ENCODE peak calls at places on chromosome 9, in ten cellular contexts. C is HepG2, H is keratinocyte, Y is H1, E is Karpas-422, U is IMR-90, M is fibroblast of lung, F is H9, K is endodermal cell, V is endothelial cell of umbilical vein. O is an unnamed sample. For H3K4me1, the result is how much of the 10 kb centered on the place peaks cover.

GRCh38 chr9:132069046-132069898 is 10.4 kb downstream of the MED27 start:
- DNase-seq in C (no peak), H (no peak), Y (no peak), E (no peak), U (peak), M (peak), F (no peak), K (no peak), V (no peak), O (peak)

GRCh38 chr9:101269596-101270324 is 115.0 kb downstream of the BAAT start:
- DNase-seq in C (no peak), H (no peak), Y (no peak), E (no peak), U (no peak), M (no peak), F (peak), K (no peak), V (no peak), O (no peak)

GRCh38 chr9:70861376-70861775 is 260.0 kb downstream of the TRPM3 start:
- DNase-seq in C (no peak), H (no peak), Y (no peak), E (no peak), U (no peak), M (no peak), F (no peak), K (no peak), V (no peak), O (no peak)

GRCh38 chr9:128912270-128912853 is 8.4 kb upstream of the PHYHD1 start:
- DNase-seq in C (peak), H (peak), Y (no peak), E (no peak), U (peak), M (peak), F (peak), K (peak), V (peak), O (peak)

GRCh38 chr9:281753-282645 is 67.3 kb downstream of the DOCK8 start:
- DNase-seq in C (no peak), H (no peak), Y (no peak), E (no peak), U (no peak), M (no peak), F (no peak), K (no peak), V (no peak), O (no peak)

GRCh38 chr9:78439866-78440830 is 143.2 kb downstream of the PSAT1 start:
- DNase-seq in C (no peak), H (no peak), Y (peak), E (no peak), U (no peak), M (no peak), F (no peak), K (no peak), V (no peak), O (no peak)

GRCh38 chr9:20624201-20625002 is 2.1 kb upstream of the MLLT3 start:
- DNase-seq in C (peak), H (no peak), Y (no peak), E (peak), U (peak), M (peak), F (peak), K (peak), V (peak), O (peak)

GRCh38 chr9:124880501-124880900 is 18.6 kb downstream of the ARPC5L start:
- DNase-seq in C (no peak), H (no peak), Y (peak), E (peak), U (no peak), M (no peak), F (peak), K (peak), V (no peak), O (no peak)

GRCh38 chr9:119677811-119678530 is 308.7 kb upstream of the BRINP1 start:
- DNase-seq in C (no peak), H (no peak), Y (no peak), E (no peak), U (no peak), M (no peak), F (no peak), K (no peak), V (no peak), O (no peak)

GRCh38 chr9:70987986-70988385 is 133.4 kb downstream of the TRPM3 start:
- DNase-seq in C (no peak), H (no peak), Y (no peak), E (no peak), U (peak), M (peak), F (no peak), K (no peak), V (no peak), O (peak)

GRCh38 chr9:74645007-74645639 is 148.0 kb downstream of the RORB start:
- DNase-seq in C (peak), H (no peak), Y (no peak), E (peak), U (no peak), M (peak), F (no peak), K (no peak), V (peak), O (peak)

GRCh38 chr9:114117996-114118830 is 19.1 kb upstream of the KIF12 start:
- DNase-seq in C (peak), H (no peak), Y (no peak), E (no peak), U (no peak), M (no peak), F (no peak), K (peak), V (no peak), O (no peak)

GRCh38 chr9:81801190-81801589 is 111.8 kb upstream of the TLE1 start:
- DNase-seq in C (no peak), H (no peak), Y (no peak), E (no peak), U (peak), M (peak), F (no peak), K (no peak), V (no peak), O (peak)

GRCh38 chr9:108512426-108513173 is 343.2 kb downstream of the ACTL7B start:
- DNase-seq in C (no peak), H (no peak), Y (no peak), E (no peak), U (peak), M (no peak), F (peak), K (peak), V (no peak), O (no peak)

GRCh38 chr9:112325127-112325526 is 8.3 kb downstream of the PTBP3 start:
- DNase-seq in C (no peak), H (no peak), Y (no peak), E (no peak), U (no peak), M (no peak), F (peak), K (peak), V (no peak), O (no peak)

GRCh38 chr9:2479056-2479565 is 142.5 kb upstream of the VLDLR start:
- DNase-seq in C (no peak), H (no peak), Y (no peak), E (no peak), U (no peak), M (no peak), F (no peak), K (no peak), V (no peak), O (no peak)

GRCh38 chr9:124122813-124123462 is 111.4 kb downstream of the LHX2 start:
- DNase-seq in C (no peak), H (no peak), Y (no peak), E (peak), U (peak), M (no peak), F (no peak), K (no peak), V (peak), O (no peak)

GRCh38 chr9:69397384-69398214 is 72.6 kb downstream of the ENTREP1 start:
- DNase-seq in C (no peak), H (no peak), Y (no peak), E (no peak), U (no peak), M (peak), F (no peak), K (no peak), V (no peak), O (no peak)

GRCh38 chr9:96139592-96140251 is 162.3 kb downstream of the HSD17B3 start:
- DNase-seq in C (no peak), H (no peak), Y (no peak), E (no peak), U (peak), M (peak), F (no peak), K (no peak), V (peak), O (peak)

GRCh38 chr9:126474201-126474765 is 139.4 kb upstream of the LMX1B start:
- DNase-seq in C (no peak), H (no peak), Y (no peak), E (no peak), U (peak), M (peak), F (no peak), K (no peak), V (peak), O (peak)

GRCh38 chr9:79403495-79403894 is 168.3 kb upstream of the TLE4 start:
- DNase-seq in C (no peak), H (no peak), Y (no peak), E (no peak), U (no peak), M (no peak), F (no peak), K (no peak), V (no peak), O (no peak)

GRCh38 chr9:133472277-133472645 is 6.6 kb downstream of the SLC2A6 start:
- DNase-seq in C (no peak), H (no peak), Y (no peak), E (no peak), U (no peak), M (no peak), F (no peak), K (no peak), V (no peak), O (no peak)

DNA sequence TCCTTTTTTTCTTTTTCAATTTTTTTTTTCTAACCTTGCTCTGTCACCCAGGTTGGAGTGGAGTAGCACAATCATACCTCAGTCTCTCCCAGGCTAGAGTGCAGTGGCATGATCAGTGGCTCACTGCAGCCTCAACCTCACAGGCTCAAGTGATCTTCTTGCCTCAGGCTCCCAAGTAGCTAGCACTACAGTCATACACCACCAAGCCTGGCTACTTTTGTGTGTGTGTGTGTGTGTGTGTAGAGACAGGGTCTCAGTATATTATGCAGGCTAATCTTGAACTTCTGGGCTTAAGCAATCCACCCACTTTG is 1246.6 kb upstream of the ACO1 start:
- DNase-seq in C (no peak), H (peak), Y (no peak), E (no peak), U (no peak), M (peak), F (no peak), K (no peak), V (no peak), O (peak)
- H3K9ac ChIP-seq in C (no peak), H (peak), Y (no peak), E (no peak), U (no peak), M (no peak), F (no peak), K (no peak), V (no peak), O (no peak)

DNA sequence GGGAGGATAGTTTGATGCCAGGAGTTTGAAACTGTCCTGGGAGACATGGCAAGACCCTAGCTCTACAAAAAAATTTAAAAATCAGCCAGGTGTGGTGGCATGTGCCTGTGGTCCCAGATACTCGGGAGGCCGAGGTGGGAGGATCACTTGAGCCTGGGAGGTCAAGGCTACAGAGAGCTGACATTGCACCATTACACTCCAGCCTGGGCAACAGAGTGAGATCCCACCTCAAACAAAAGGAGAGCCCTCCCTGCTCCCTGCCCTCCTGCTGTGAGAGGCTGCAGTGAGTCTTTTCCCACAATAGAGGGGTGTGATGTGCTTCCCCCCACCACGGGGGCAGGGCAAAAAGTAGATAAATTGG is 10.1 kb upstream of the CCDC187 start:
- DNase-seq in C (no peak), H (no peak), Y (no peak), E (no peak), U (no peak), M (no peak), F (no peak), K (no peak), V (no peak), O (no peak)
- H3K4me1 ChIP-seq in C (under half), H (under half), Y (under half), E (half or more), U (under half), M (under half), F (under half), K (under half), V (under half), O (under half)

DNA sequence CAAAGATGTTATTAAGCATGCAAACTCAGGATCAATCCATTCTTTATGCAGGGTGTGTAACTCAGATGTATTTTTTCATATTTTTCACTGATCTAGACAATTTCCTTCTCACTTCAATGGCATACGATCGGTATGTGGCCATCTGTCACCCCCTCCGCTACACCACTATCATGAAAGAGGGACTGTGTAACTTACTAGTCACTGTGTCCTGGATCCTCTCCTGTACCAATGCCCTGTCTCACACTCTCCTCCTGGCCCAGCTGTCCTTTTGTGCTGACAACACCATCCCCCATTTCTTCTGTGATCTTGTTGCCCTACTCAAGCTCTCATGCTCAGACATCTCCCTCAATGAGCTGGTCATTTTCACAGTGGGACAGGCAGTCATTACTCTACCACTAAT is 435 bp downstream of the OR1J4 start:
- DNase-seq in C (no peak), H (no peak), Y (no peak), E (no peak), U (no peak), M (no peak), F (no peak), K (no peak), V (no peak), O (no peak)
- H3K9ac ChIP-seq in C (no peak), H (no peak), Y (no peak), E (no peak), U (no peak), M (no peak), F (no peak), K (no peak), V (no peak), O (no peak)

DNA sequence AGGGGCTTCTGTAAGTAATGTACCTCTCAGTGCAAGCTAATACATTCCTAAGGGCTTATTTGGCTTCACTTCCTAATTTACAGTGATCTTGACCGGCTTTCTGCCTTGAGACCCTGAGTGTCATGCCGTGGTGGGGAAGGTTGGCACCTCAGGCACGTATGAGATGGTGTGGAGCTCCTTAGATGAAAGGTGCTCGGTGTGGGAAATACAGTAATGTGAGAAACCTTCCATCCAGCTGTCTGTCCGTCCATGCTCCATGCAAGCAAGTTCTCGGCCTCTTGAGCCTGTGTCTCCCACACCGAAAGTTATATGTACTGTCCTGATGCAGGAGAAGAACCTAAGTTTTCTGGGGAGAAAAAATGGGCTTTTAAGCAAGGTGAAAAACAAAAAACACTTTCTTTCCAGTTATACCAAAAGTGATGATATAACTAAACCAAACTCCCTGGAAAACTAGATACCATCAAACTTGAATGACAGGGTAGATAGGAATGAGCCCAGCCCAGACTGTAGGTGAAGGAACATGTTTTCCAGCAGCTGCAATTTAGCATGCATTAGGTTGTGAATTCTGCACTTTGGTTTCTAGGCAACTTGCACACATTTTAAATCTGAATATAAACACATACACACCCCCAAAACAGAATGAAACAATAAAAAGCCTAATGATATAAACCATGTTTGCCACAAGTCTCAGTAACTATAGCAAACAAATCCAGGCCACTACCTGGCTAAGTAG is 279.6 kb downstream of the FANCC start:
- DNase-seq in C (no peak), H (no peak), Y (no peak), E (no peak), U (no peak), M (no peak), F (no peak), K (no peak), V (no peak), O (no peak)
- H3K4me1 ChIP-seq in C (half or more), H (under half), Y (under half), E (under half), U (under half), M (under half), F (under half), K (under half), V (under half), O (under half)

GRCh38 chr9:117718085-117718484 is 13.9 kb downstream of the TLR4 start:
- DNase-seq in C (no peak), H (no peak), Y (no peak), E (peak), U (no peak), M (no peak), F (no peak), K (no peak), V (peak), O (peak)
- H3K9ac ChIP-seq in C (no peak), H (no peak), Y (no peak), E (no peak), U (no peak), M (no peak), F (no peak), K (no peak), V (no peak), O (peak)

GRCh38 chr9:95094002-95094401 is 223.5 kb downstream of the FANCC start:
- DNase-seq in C (no peak), H (no peak), Y (no peak), E (no peak), U (no peak), M (no peak), F (no peak), K (no peak), V (no peak), O (no peak)
- H3K4me1 ChIP-seq in C (under half), H (under half), Y (under half), E (under half), U (under half), M (under half), F (under half), K (under half), V (under half), O (half or more)

GRCh38 chr9:93057024-93057702 is 1.3 kb upstream of the SUSD3 start:
- DNase-seq in C (no peak), H (no peak), Y (no peak), E (no peak), U (no peak), M (no peak), F (peak), K (peak), V (no peak), O (no peak)
- H3K9ac ChIP-seq in C (no peak), H (no peak), Y (no peak), E (no peak), U (no peak), M (no peak), F (no peak), K (no peak), V (no peak), O (no peak)

GRCh38 chr9:89425921-89426388 is 72.0 kb downstream of the SEMA4D start:
- DNase-seq in C (no peak), H (no peak), Y (no peak), E (no peak), U (no peak), M (peak), F (no peak), K (no peak), V (no peak), O (no peak)
- H3K4me1 ChIP-seq in C (under half), H (under half), Y (under half), E (under half), U (under half), M (under half), F (under half), K (under half), V (under half), O (half or more)